ENCODE peak calls at places on chromosomes 2 and 18, in seven cellular contexts. One of them, this sample, is unnamed.

GRCh38 chr2:118190365-118190916 is 102.2 kb downstream of the INSIG2 start:
- DNase-seq in sigmoid colon: no peak
- DNase-seq in right lobe of liver: no peak
- DNase-seq in mucosa of descending colon: no peak
- DNase-seq in fibroblast of lung: no peak
- DNase-seq in lower lobe of right lung: no peak
- DNase-seq in aorta: no peak
- DNase-seq in this sample: no peak

GRCh38 chr2:1455466-1455865 is 42.2 kb downstream of the TPO start:
- DNase-seq in sigmoid colon: no peak
- DNase-seq in right lobe of liver: no peak
- DNase-seq in mucosa of descending colon: no peak
- DNase-seq in fibroblast of lung: no peak
- DNase-seq in lower lobe of right lung: no peak
- DNase-seq in aorta: no peak
- DNase-seq in this sample: no peak

GRCh38 chr18:23618862-23619387 is 32.6 kb upstream of the NPC1 start:
- DNase-seq in sigmoid colon: peak; percentile 65
- DNase-seq in right lobe of liver: peak; percentile 62
- DNase-seq in mucosa of descending colon: no peak
- DNase-seq in fibroblast of lung: no peak
- DNase-seq in lower lobe of right lung: peak; percentile 59
- DNase-seq in aorta: peak; percentile 79
- DNase-seq in this sample: no peak

GRCh38 chr2:139214806-139215205 is 434.6 kb upstream of the NXPH2 start:
- DNase-seq in sigmoid colon: no peak
- DNase-seq in right lobe of liver: no peak
- DNase-seq in mucosa of descending colon: no peak
- DNase-seq in fibroblast of lung: no peak
- DNase-seq in lower lobe of right lung: no peak
- DNase-seq in aorta: no peak
- DNase-seq in this sample: no peak

GRCh38 chr2:66875941-66876462 is 441.1 kb downstream of the MEIS1 start:
- DNase-seq in sigmoid colon: no peak
- DNase-seq in right lobe of liver: no peak
- DNase-seq in mucosa of descending colon: no peak
- DNase-seq in fibroblast of lung: no peak
- DNase-seq in lower lobe of right lung: no peak
- DNase-seq in aorta: no peak
- DNase-seq in this sample: no peak

GRCh38 chr18:8260847-8261246 is 348.4 kb upstream of the RAB12 start:
- DNase-seq in sigmoid colon: no peak
- DNase-seq in right lobe of liver: no peak
- DNase-seq in mucosa of descending colon: no peak
- DNase-seq in fibroblast of lung: peak; percentile 4
- DNase-seq in lower lobe of right lung: no peak
- DNase-seq in aorta: no peak
- DNase-seq in this sample: no peak

GRCh38 chr18:79401494-79402208 is 5.9 kb downstream of the NFATC1 start:
- DNase-seq in sigmoid colon: peak; percentile 56
- DNase-seq in right lobe of liver: peak; percentile 39
- DNase-seq in mucosa of descending colon: no peak
- DNase-seq in fibroblast of lung: no peak
- DNase-seq in lower lobe of right lung: peak; percentile 45
- DNase-seq in aorta: peak; percentile 80
- DNase-seq in this sample: peak; percentile 76

GRCh38 chr18:45734505-45734904 is 10.5 kb downstream of the SLC14A1 start:
- DNase-seq in sigmoid colon: no peak
- DNase-seq in right lobe of liver: no peak
- DNase-seq in mucosa of descending colon: no peak
- DNase-seq in fibroblast of lung: no peak
- DNase-seq in lower lobe of right lung: no peak
- DNase-seq in aorta: no peak
- DNase-seq in this sample: no peak

GRCh38 chr2:176281267-176281666 is 12.0 kb downstream of the MTX2 start:
- DNase-seq in sigmoid colon: no peak
- DNase-seq in right lobe of liver: no peak
- DNase-seq in mucosa of descending colon: no peak
- DNase-seq in fibroblast of lung: peak; percentile 81
- DNase-seq in lower lobe of right lung: no peak
- DNase-seq in aorta: no peak
- DNase-seq in this sample: no peak

GRCh38 chr2:234289789-234290188 is 207.1 kb downstream of the ARL4C start:
- DNase-seq in sigmoid colon: no peak
- DNase-seq in right lobe of liver: no peak
- DNase-seq in mucosa of descending colon: no peak
- DNase-seq in fibroblast of lung: peak; percentile 86
- DNase-seq in lower lobe of right lung: no peak
- DNase-seq in aorta: no peak
- DNase-seq in this sample: peak; percentile 76

GRCh38 chr18:50744253-50744652 is 75.6 kb downstream of the MRO start:
- DNase-seq in sigmoid colon: no peak
- DNase-seq in right lobe of liver: no peak
- DNase-seq in mucosa of descending colon: no peak
- DNase-seq in fibroblast of lung: no peak
- DNase-seq in lower lobe of right lung: no peak
- DNase-seq in aorta: peak; percentile 5
- DNase-seq in this sample: no peak

GRCh38 chr2:190996338-190996946 is 17.5 kb downstream of the STAT1 start:
- DNase-seq in sigmoid colon: no peak
- DNase-seq in right lobe of liver: no peak
- DNase-seq in mucosa of descending colon: peak; percentile 30
- DNase-seq in fibroblast of lung: peak; percentile 19
- DNase-seq in lower lobe of right lung: peak; percentile 39
- DNase-seq in aorta: no peak
- DNase-seq in this sample: no peak

GRCh38 chr18:33751613-33752221 is 173.7 kb downstream of the ASXL3 start:
- DNase-seq in sigmoid colon: no peak
- DNase-seq in right lobe of liver: no peak
- DNase-seq in mucosa of descending colon: no peak
- DNase-seq in fibroblast of lung: peak; percentile 16
- DNase-seq in lower lobe of right lung: no peak
- DNase-seq in aorta: no peak
- DNase-seq in this sample: no peak

GRCh38 chr2:239773377-239774141 is 251.6 kb downstream of the NDUFA10 start:
- DNase-seq in sigmoid colon: peak; percentile 37
- DNase-seq in right lobe of liver: peak; percentile 9
- DNase-seq in mucosa of descending colon: no peak
- DNase-seq in fibroblast of lung: no peak
- DNase-seq in lower lobe of right lung: no peak
- DNase-seq in aorta: peak; percentile 64
- DNase-seq in this sample: no peak

GRCh38 chr2:239775623-239776440 is 249.3 kb downstream of the NDUFA10 start:
- DNase-seq in sigmoid colon: peak; percentile 33
- DNase-seq in right lobe of liver: peak; percentile 16
- DNase-seq in mucosa of descending colon: no peak
- DNase-seq in fibroblast of lung: no peak
- DNase-seq in lower lobe of right lung: no peak
- DNase-seq in aorta: peak; percentile 63
- DNase-seq in this sample: no peak

GRCh38 chr2:239774933-239775622 is 250.1 kb downstream of the NDUFA10 start:
- DNase-seq in sigmoid colon: peak; percentile 40
- DNase-seq in right lobe of liver: peak; percentile 35
- DNase-seq in mucosa of descending colon: no peak
- DNase-seq in fibroblast of lung: no peak
- DNase-seq in lower lobe of right lung: no peak
- DNase-seq in aorta: peak; percentile 19
- DNase-seq in this sample: no peak

GRCh38 chr2:239772721-239773120 is 252.4 kb downstream of the NDUFA10 start:
- DNase-seq in sigmoid colon: peak; percentile 48
- DNase-seq in right lobe of liver: peak; percentile 26
- DNase-seq in mucosa of descending colon: no peak
- DNase-seq in fibroblast of lung: no peak
- DNase-seq in lower lobe of right lung: peak; percentile 28
- DNase-seq in aorta: peak; percentile 14
- DNase-seq in this sample: no peak

GRCh38 chr2:239774142-239774462 is 251.0 kb downstream of the NDUFA10 start:
- DNase-seq in sigmoid colon: peak; percentile 34
- DNase-seq in right lobe of liver: peak; percentile 21
- DNase-seq in mucosa of descending colon: no peak
- DNase-seq in fibroblast of lung: no peak
- DNase-seq in lower lobe of right lung: no peak
- DNase-seq in aorta: no peak
- DNase-seq in this sample: no peak
- H3K9me3 ChIP-seq in sigmoid colon: no peaks in the 10 kb centered on the region
- H3K9me3 ChIP-seq in right lobe of liver: no peaks in the 10 kb centered on the region
- H3K9me3 ChIP-seq in mucosa of descending colon: peaks cover 8% of the 10 kb centered on the region
- H3K9me3 ChIP-seq in fibroblast of lung: no peaks in the 10 kb centered on the region
- H3K9me3 ChIP-seq in lower lobe of right lung: peaks cover 6% of the 10 kb centered on the region
- H3K9me3 ChIP-seq in aorta: peaks cover 4% of the 10 kb centered on the region
- H3K9me3 ChIP-seq in this sample: peaks cover 7% of the 10 kb centered on the region

GRCh38 chr2:31696068-31696467 is 115.3 kb upstream of the SRD5A2 start:
- DNase-seq in sigmoid colon: no peak
- DNase-seq in right lobe of liver: no peak
- DNase-seq in mucosa of descending colon: no peak
- DNase-seq in fibroblast of lung: no peak
- DNase-seq in lower lobe of right lung: no peak
- DNase-seq in aorta: no peak
- DNase-seq in this sample: no peak
- H3K9me3 ChIP-seq in sigmoid colon: peaks cover 48% of the 10 kb centered on the region
- H3K9me3 ChIP-seq in right lobe of liver: peaks cover 11% of the 10 kb centered on the region
- H3K9me3 ChIP-seq in mucosa of descending colon: peaks cover 65% of the 10 kb centered on the region
- H3K9me3 ChIP-seq in fibroblast of lung: no peaks in the 10 kb centered on the region
- H3K9me3 ChIP-seq in lower lobe of right lung: peaks cover 40% of the 10 kb centered on the region
- H3K9me3 ChIP-seq in aorta: peaks cover 26% of the 10 kb centered on the region
- H3K9me3 ChIP-seq in this sample: peaks cover 23% of the 10 kb centered on the region

GRCh38 chr2:228377533-228377932 is 196.0 kb upstream of the SPHKAP start:
- DNase-seq in sigmoid colon: no peak
- DNase-seq in right lobe of liver: no peak
- DNase-seq in mucosa of descending colon: no peak
- DNase-seq in fibroblast of lung: no peak
- DNase-seq in lower lobe of right lung: no peak
- DNase-seq in aorta: no peak
- DNase-seq in this sample: no peak

GRCh38 chr2:228378233-228378632 is 196.7 kb upstream of the SPHKAP start:
- DNase-seq in sigmoid colon: no peak
- DNase-seq in right lobe of liver: no peak
- DNase-seq in mucosa of descending colon: no peak
- DNase-seq in fibroblast of lung: no peak
- DNase-seq in lower lobe of right lung: no peak
- DNase-seq in aorta: no peak
- DNase-seq in this sample: no peak

GRCh38 chr2:228378696-228379425 is 197.4 kb upstream of the SPHKAP start:
- DNase-seq in sigmoid colon: no peak
- DNase-seq in right lobe of liver: no peak
- DNase-seq in mucosa of descending colon: no peak
- DNase-seq in fibroblast of lung: no peak
- DNase-seq in lower lobe of right lung: no peak
- DNase-seq in aorta: no peak
- DNase-seq in this sample: no peak
- H3K9me3 ChIP-seq in sigmoid colon: no peaks in the 10 kb centered on the region
- H3K9me3 ChIP-seq in right lobe of liver: no peaks in the 10 kb centered on the region
- H3K9me3 ChIP-seq in mucosa of descending colon: no peaks in the 10 kb centered on the region
- H3K9me3 ChIP-seq in fibroblast of lung: no peaks in the 10 kb centered on the region
- H3K9me3 ChIP-seq in lower lobe of right lung: no peaks in the 10 kb centered on the region
- H3K9me3 ChIP-seq in aorta: no peaks in the 10 kb centered on the region
- H3K9me3 ChIP-seq in this sample: no peaks in the 10 kb centered on the region

GRCh38 chr2:63301481-63301880 is 250.9 kb downstream of the OTX1 start:
- DNase-seq in sigmoid colon: no peak
- DNase-seq in right lobe of liver: no peak
- DNase-seq in mucosa of descending colon: no peak
- DNase-seq in fibroblast of lung: no peak
- DNase-seq in lower lobe of right lung: no peak
- DNase-seq in aorta: no peak
- DNase-seq in this sample: no peak
- H3K9me3 ChIP-seq in sigmoid colon: peaks cover 34% of the 10 kb centered on the region
- H3K9me3 ChIP-seq in right lobe of liver: peaks cover 2% of the 10 kb centered on the region
- H3K9me3 ChIP-seq in mucosa of descending colon: peaks cover 78% of the 10 kb centered on the region
- H3K9me3 ChIP-seq in fibroblast of lung: no peaks in the 10 kb centered on the region
- H3K9me3 ChIP-seq in lower lobe of right lung: peaks cover 52% of the 10 kb centered on the region
- H3K9me3 ChIP-seq in aorta: peaks cover 15% of the 10 kb centered on the region
- H3K9me3 ChIP-seq in this sample: peaks cover 67% of the 10 kb centered on the region

DNA sequence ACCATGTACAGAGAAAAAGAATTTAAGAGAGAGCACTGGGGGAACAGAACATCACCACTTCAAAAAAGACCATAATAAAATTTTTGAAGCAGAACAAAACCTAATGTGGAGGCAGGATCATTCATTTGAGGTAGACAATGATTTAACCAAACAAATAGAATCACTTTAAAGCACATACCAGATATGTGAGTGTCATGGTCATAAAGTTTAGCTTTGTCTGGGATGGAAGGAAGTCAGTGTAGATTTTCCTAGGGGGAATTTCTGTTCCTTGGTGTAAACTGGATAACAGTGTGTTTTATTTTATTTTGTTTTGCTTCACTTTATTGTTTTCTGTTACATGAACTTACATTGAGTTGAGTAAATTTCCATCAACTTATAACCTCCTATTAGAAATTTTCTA is 120.8 kb downstream of the CRIM1 start:
- DNase-seq in sigmoid colon: no peak
- DNase-seq in right lobe of liver: no peak
- DNase-seq in mucosa of descending colon: no peak
- DNase-seq in fibroblast of lung: no peak
- DNase-seq in lower lobe of right lung: no peak
- DNase-seq in aorta: no peak
- DNase-seq in this sample: no peak
- H3K9me3 ChIP-seq in sigmoid colon: peaks cover 4% of the 10 kb centered on the region
- H3K9me3 ChIP-seq in right lobe of liver: no peaks in the 10 kb centered on the region
- H3K9me3 ChIP-seq in mucosa of descending colon: peaks cover 12% of the 10 kb centered on the region
- H3K9me3 ChIP-seq in fibroblast of lung: peaks cover 1% of the 10 kb centered on the region
- H3K9me3 ChIP-seq in lower lobe of right lung: peaks cover 25% of the 10 kb centered on the region
- H3K9me3 ChIP-seq in aorta: no peaks in the 10 kb centered on the region
- H3K9me3 ChIP-seq in this sample: peaks cover 5% of the 10 kb centered on the region

GRCh38 chr2:443754-444153 is 155.9 kb upstream of the ALKAL2 start:
- DNase-seq in sigmoid colon: no peak
- DNase-seq in right lobe of liver: no peak
- DNase-seq in mucosa of descending colon: no peak
- DNase-seq in fibroblast of lung: no peak
- DNase-seq in lower lobe of right lung: no peak
- DNase-seq in aorta: no peak
- DNase-seq in this sample: no peak
- H3K9me3 ChIP-seq in sigmoid colon: no peaks in the 10 kb centered on the region
- H3K9me3 ChIP-seq in right lobe of liver: no peaks in the 10 kb centered on the region
- H3K9me3 ChIP-seq in mucosa of descending colon: no peaks in the 10 kb centered on the region
- H3K9me3 ChIP-seq in fibroblast of lung: no peaks in the 10 kb centered on the region
- H3K9me3 ChIP-seq in lower lobe of right lung: no peaks in the 10 kb centered on the region
- H3K9me3 ChIP-seq in aorta: no peaks in the 10 kb centered on the region
- H3K9me3 ChIP-seq in this sample: no peaks in the 10 kb centered on the region

DNA sequence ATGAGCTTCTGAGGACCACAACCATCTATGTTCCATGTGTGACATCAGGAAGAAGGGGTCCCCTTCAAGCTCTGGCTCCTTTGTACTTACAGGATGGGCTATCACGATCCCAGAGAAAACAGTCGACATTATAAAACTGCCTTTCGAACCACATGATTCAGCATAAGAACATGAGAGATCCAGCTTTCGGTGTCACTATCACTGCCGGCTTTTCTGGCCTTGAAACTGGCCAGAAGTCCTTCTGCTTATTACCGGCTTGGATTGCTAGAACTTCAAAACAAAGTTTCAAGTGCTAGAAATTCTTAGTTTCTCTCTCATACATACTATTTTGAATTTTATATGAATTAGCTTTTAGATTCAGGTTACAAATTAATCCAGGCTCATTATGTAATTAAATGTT is 138.9 kb downstream of the PID1 start:
- DNase-seq in sigmoid colon: no peak
- DNase-seq in right lobe of liver: no peak
- DNase-seq in mucosa of descending colon: no peak
- DNase-seq in fibroblast of lung: no peak
- DNase-seq in lower lobe of right lung: no peak
- DNase-seq in aorta: no peak
- DNase-seq in this sample: no peak
- H3K9me3 ChIP-seq in sigmoid colon: no peaks in the 10 kb centered on the region
- H3K9me3 ChIP-seq in right lobe of liver: no peaks in the 10 kb centered on the region
- H3K9me3 ChIP-seq in mucosa of descending colon: no peaks in the 10 kb centered on the region
- H3K9me3 ChIP-seq in fibroblast of lung: no peaks in the 10 kb centered on the region
- H3K9me3 ChIP-seq in lower lobe of right lung: no peaks in the 10 kb centered on the region
- H3K9me3 ChIP-seq in aorta: no peaks in the 10 kb centered on the region
- H3K9me3 ChIP-seq in this sample: no peaks in the 10 kb centered on the region